ENCODE peak calls at places on chromosomes 4 and X, in four cellular contexts. One of them, this sample, is unnamed.

GRCh38 chrX:152871260-152871659 is 26.6 kb upstream of the ZNF185 start:
- DNase-seq in astrocyte: no peak
- DNase-seq in NCI-H1105 treated with DMSO at 0.1 percent for 48 hours: no peak
- DNase-seq in hippocampal formation: no peak
- DNase-seq in this sample: no peak

GRCh38 chrX:40172980-40173661 is 75.4 kb upstream of the BCOR start:
- DNase-seq in astrocyte: no peak
- DNase-seq in NCI-H1105 treated with DMSO at 0.1 percent for 48 hours: no peak
- DNase-seq in hippocampal formation: no peak
- DNase-seq in this sample: no peak

GRCh38 chr4:48212165-48212564 is 57.5 kb downstream of the TEC start:
- DNase-seq in astrocyte: no peak
- DNase-seq in NCI-H1105 treated with DMSO at 0.1 percent for 48 hours: no peak
- DNase-seq in hippocampal formation: no peak
- DNase-seq in this sample: no peak

GRCh38 chr4:158810487-158811215 is 41.8 kb downstream of the FNIP2 start:
- DNase-seq in astrocyte: peak
- DNase-seq in NCI-H1105 treated with DMSO at 0.1 percent for 48 hours: no peak
- DNase-seq in hippocampal formation: no peak
- DNase-seq in this sample: no peak

GRCh38 chr4:47471591-47471990 is 8.1 kb upstream of the COMMD8 start:
- DNase-seq in astrocyte: no peak
- DNase-seq in NCI-H1105 treated with DMSO at 0.1 percent for 48 hours: no peak
- DNase-seq in hippocampal formation: no peak
- DNase-seq in this sample: no peak

GRCh38 chrX:44507292-44507691 is 35.4 kb downstream of the FUNDC1 start:
- DNase-seq in astrocyte: no peak
- DNase-seq in NCI-H1105 treated with DMSO at 0.1 percent for 48 hours: no peak
- DNase-seq in hippocampal formation: no peak
- DNase-seq in this sample: no peak

GRCh38 chr4:173332963-173333657 is 1.0 kb downstream of the HMGB2 start:
- DNase-seq in astrocyte: no peak
- DNase-seq in NCI-H1105 treated with DMSO at 0.1 percent for 48 hours: no peak
- DNase-seq in hippocampal formation: no peak
- DNase-seq in this sample: no peak

GRCh38 chrX:100946521-100946920 is 17.8 kb upstream of the XKRX start:
- DNase-seq in astrocyte: peak
- DNase-seq in NCI-H1105 treated with DMSO at 0.1 percent for 48 hours: no peak
- DNase-seq in hippocampal formation: no peak
- DNase-seq in this sample: no peak

GRCh38 chr4:59553739-59554126 is 1646.4 kb upstream of the ADGRL3 start:
- DNase-seq in astrocyte: peak
- DNase-seq in NCI-H1105 treated with DMSO at 0.1 percent for 48 hours: no peak
- DNase-seq in hippocampal formation: no peak
- DNase-seq in this sample: no peak

GRCh38 chr4:106676173-106676921 is 307.8 kb upstream of the GIMD1 start:
- DNase-seq in astrocyte: peak
- DNase-seq in NCI-H1105 treated with DMSO at 0.1 percent for 48 hours: no peak
- DNase-seq in hippocampal formation: no peak
- DNase-seq in this sample: no peak

GRCh38 chrX:63275127-63275526 is 76.0 kb downstream of the SPIN4 start:
- DNase-seq in astrocyte: no peak
- DNase-seq in NCI-H1105 treated with DMSO at 0.1 percent for 48 hours: no peak
- DNase-seq in hippocampal formation: no peak
- DNase-seq in this sample: no peak

GRCh38 chr4:138090145-138090917 is 151.8 kb downstream of the SLC7A11 start:
- DNase-seq in astrocyte: peak
- DNase-seq in NCI-H1105 treated with DMSO at 0.1 percent for 48 hours: peak
- DNase-seq in hippocampal formation: peak
- DNase-seq in this sample: peak

GRCh38 chrX:11367609-11368430 is 74.6 kb downstream of the AMELX start:
- DNase-seq in astrocyte: no peak
- DNase-seq in NCI-H1105 treated with DMSO at 0.1 percent for 48 hours: no peak
- DNase-seq in hippocampal formation: no peak
- DNase-seq in this sample: no peak

GRCh38 chr4:87451537-87451936 is 29.2 kb downstream of the NUDT9 start:
- DNase-seq in astrocyte: no peak
- DNase-seq in NCI-H1105 treated with DMSO at 0.1 percent for 48 hours: no peak
- DNase-seq in hippocampal formation: no peak
- DNase-seq in this sample: no peak

This sample was measured in putamen.